ENCODE peak calls at places on chromosomes 1 and 21, in six cellular contexts. One of them, this sample, is unnamed.

GRCh38 chr1:48493970-48494769 is 22.2 kb upstream of the SPATA6 start:
- DNase-seq in lower leg skin: no peak
- DNase-seq in IMR-90: peak; percentile 94
- DNase-seq in suprapubic skin: no peak
- DNase-seq in Peyer's patch: no peak
- DNase-seq in breast epithelium: peak; percentile 69
- DNase-seq in this sample: no peak

GRCh38 chr1:212721388-212722247 is 22.0 kb upstream of the BATF3 start:
- DNase-seq in lower leg skin: no peak
- DNase-seq in IMR-90: peak; percentile 84
- DNase-seq in suprapubic skin: no peak
- DNase-seq in Peyer's patch: no peak
- DNase-seq in breast epithelium: no peak
- DNase-seq in this sample: no peak

GRCh38 chr1:54255026-54255425 is 55.1 kb downstream of the MRPL37 start:
- DNase-seq in lower leg skin: no peak
- DNase-seq in IMR-90: peak; percentile 73
- DNase-seq in suprapubic skin: no peak
- DNase-seq in Peyer's patch: no peak
- DNase-seq in breast epithelium: no peak
- DNase-seq in this sample: no peak

GRCh38 chr1:206685749-206686485 is 1.2 kb downstream of the MAPKAPK2 start:
- DNase-seq in lower leg skin: peak; percentile 91
- DNase-seq in IMR-90: peak; percentile 80
- DNase-seq in suprapubic skin: peak; percentile 87
- DNase-seq in Peyer's patch: peak; percentile 45
- DNase-seq in breast epithelium: peak; percentile 74
- DNase-seq in this sample: peak; percentile 64

GRCh38 chr21:28485301-28486022 is 507.2 kb downstream of the LTN1 start:
- DNase-seq in lower leg skin: no peak
- DNase-seq in IMR-90: peak; percentile 80
- DNase-seq in suprapubic skin: no peak
- DNase-seq in Peyer's patch: no peak
- DNase-seq in breast epithelium: no peak
- DNase-seq in this sample: no peak

GRCh38 chr1:78340006-78340405 is 150.8 kb upstream of the PTGFR start:
- DNase-seq in lower leg skin: no peak
- DNase-seq in IMR-90: peak; percentile 88
- DNase-seq in suprapubic skin: no peak
- DNase-seq in Peyer's patch: no peak
- DNase-seq in breast epithelium: no peak
- DNase-seq in this sample: no peak

GRCh38 chr1:244165021-244165420 is 113.9 kb downstream of the ZBTB18 start:
- DNase-seq in lower leg skin: no peak
- DNase-seq in IMR-90: no peak
- DNase-seq in suprapubic skin: no peak
- DNase-seq in Peyer's patch: no peak
- DNase-seq in breast epithelium: no peak
- DNase-seq in this sample: no peak

GRCh38 chr1:84344286-84344685 is 42.8 kb downstream of the SAMD13 start:
- DNase-seq in lower leg skin: no peak
- DNase-seq in IMR-90: peak; percentile 78
- DNase-seq in suprapubic skin: no peak
- DNase-seq in Peyer's patch: no peak
- DNase-seq in breast epithelium: no peak
- DNase-seq in this sample: no peak

GRCh38 chr1:196535727-196536126 is 72.5 kb downstream of the KCNT2 start:
- DNase-seq in lower leg skin: no peak
- DNase-seq in IMR-90: peak; percentile 39
- DNase-seq in suprapubic skin: no peak
- DNase-seq in Peyer's patch: no peak
- DNase-seq in breast epithelium: no peak
- DNase-seq in this sample: peak; percentile 71

GRCh38 chr1:190168116-190168515 is 309.5 kb downstream of the BRINP3 start:
- DNase-seq in lower leg skin: no peak
- DNase-seq in IMR-90: peak; percentile 96
- DNase-seq in suprapubic skin: no peak
- DNase-seq in Peyer's patch: no peak
- DNase-seq in breast epithelium: no peak
- DNase-seq in this sample: no peak

GRCh38 chr1:86987446-86987845 is 73.0 kb downstream of the HS2ST1 start:
- DNase-seq in lower leg skin: no peak
- DNase-seq in IMR-90: no peak
- DNase-seq in suprapubic skin: no peak
- DNase-seq in Peyer's patch: no peak
- DNase-seq in breast epithelium: no peak
- DNase-seq in this sample: no peak

GRCh38 chr1:94095112-94095637 is 25.8 kb downstream of the ABCA4 start:
- DNase-seq in lower leg skin: peak; percentile 94
- DNase-seq in IMR-90: peak; percentile 95
- DNase-seq in suprapubic skin: peak; percentile 88
- DNase-seq in Peyer's patch: no peak
- DNase-seq in breast epithelium: peak; percentile 34
- DNase-seq in this sample: no peak

GRCh38 chr1:57468661-57469523 is 45.0 kb upstream of the DAB1 start:
- DNase-seq in lower leg skin: no peak
- DNase-seq in IMR-90: peak; percentile 76
- DNase-seq in suprapubic skin: no peak
- DNase-seq in Peyer's patch: no peak
- DNase-seq in breast epithelium: no peak
- DNase-seq in this sample: no peak

GRCh38 chr1:218917646-218918045 is 256.0 kb upstream of the LYPLAL1 start:
- DNase-seq in lower leg skin: no peak
- DNase-seq in IMR-90: peak; percentile 17
- DNase-seq in suprapubic skin: no peak
- DNase-seq in Peyer's patch: no peak
- DNase-seq in breast epithelium: no peak
- DNase-seq in this sample: no peak

GRCh38 chr1:243580072-243580471 is 270.0 kb downstream of the AKT3 start:
- DNase-seq in lower leg skin: no peak
- DNase-seq in IMR-90: peak; percentile 24
- DNase-seq in suprapubic skin: no peak
- DNase-seq in Peyer's patch: no peak
- DNase-seq in breast epithelium: no peak
- DNase-seq in this sample: no peak

GRCh38 chr21:31088196-31088751 is 50.0 kb upstream of the KRTAP19-8 start:
- DNase-seq in lower leg skin: no peak
- DNase-seq in IMR-90: no peak
- DNase-seq in suprapubic skin: no peak
- DNase-seq in Peyer's patch: no peak
- DNase-seq in breast epithelium: no peak
- DNase-seq in this sample: no peak

GRCh38 chr1:109239580-109240068 is 9.7 kb upstream of the CELSR2 start:
- DNase-seq in lower leg skin: no peak
- DNase-seq in IMR-90: peak; percentile 46
- DNase-seq in suprapubic skin: peak; percentile 71
- DNase-seq in Peyer's patch: no peak
- DNase-seq in breast epithelium: no peak
- DNase-seq in this sample: peak; percentile 47

GRCh38 chr1:64019818-64020217 is 183.6 kb upstream of the UBE2U start:
- DNase-seq in lower leg skin: no peak
- DNase-seq in IMR-90: peak; percentile 69
- DNase-seq in suprapubic skin: no peak
- DNase-seq in Peyer's patch: no peak
- DNase-seq in breast epithelium: peak; percentile 52
- DNase-seq in this sample: peak; percentile 2

GRCh38 chr21:42670884-42671283 is 17.5 kb downstream of the PDE9A start:
- DNase-seq in lower leg skin: no peak
- DNase-seq in IMR-90: no peak
- DNase-seq in suprapubic skin: no peak
- DNase-seq in Peyer's patch: no peak
- DNase-seq in breast epithelium: no peak
- DNase-seq in this sample: no peak

GRCh38 chr1:34262921-34263320 is 86.2 kb downstream of the C1orf94 start:
- DNase-seq in lower leg skin: no peak
- DNase-seq in IMR-90: no peak
- DNase-seq in suprapubic skin: no peak
- DNase-seq in Peyer's patch: no peak
- DNase-seq in breast epithelium: no peak
- DNase-seq in this sample: no peak

GRCh38 chr1:77757616-77758015 is 2.0 kb downstream of the USP33 start:
- DNase-seq in lower leg skin: no peak
- DNase-seq in IMR-90: peak; percentile 52
- DNase-seq in suprapubic skin: no peak
- DNase-seq in Peyer's patch: no peak
- DNase-seq in breast epithelium: no peak
- DNase-seq in this sample: peak; percentile 40

GRCh38 chr1:197178998-197179397 is 32.5 kb upstream of the ASPM start:
- DNase-seq in lower leg skin: no peak
- DNase-seq in IMR-90: peak; percentile 74
- DNase-seq in suprapubic skin: no peak
- DNase-seq in Peyer's patch: no peak
- DNase-seq in breast epithelium: no peak
- DNase-seq in this sample: peak; percentile 76

GRCh38 chr1:19337289-19337688 is 25.2 kb downstream of the SLC66A1 start:
- DNase-seq in lower leg skin: no peak
- DNase-seq in IMR-90: peak; percentile 21
- DNase-seq in suprapubic skin: no peak
- DNase-seq in Peyer's patch: no peak
- DNase-seq in breast epithelium: no peak
- DNase-seq in this sample: no peak

GRCh38 chr1:205592443-205593003 is 39.3 kb downstream of the ELK4 start:
- DNase-seq in lower leg skin: peak; percentile 80
- DNase-seq in IMR-90: no peak
- DNase-seq in suprapubic skin: no peak
- DNase-seq in Peyer's patch: no peak
- DNase-seq in breast epithelium: no peak
- DNase-seq in this sample: no peak

GRCh38 chr1:186424539-186424938 is 36.4 kb downstream of the PDC start:
- DNase-seq in lower leg skin: no peak
- DNase-seq in IMR-90: no peak
- DNase-seq in suprapubic skin: no peak
- DNase-seq in Peyer's patch: no peak
- DNase-seq in breast epithelium: no peak
- DNase-seq in this sample: peak; percentile 29

DNA sequence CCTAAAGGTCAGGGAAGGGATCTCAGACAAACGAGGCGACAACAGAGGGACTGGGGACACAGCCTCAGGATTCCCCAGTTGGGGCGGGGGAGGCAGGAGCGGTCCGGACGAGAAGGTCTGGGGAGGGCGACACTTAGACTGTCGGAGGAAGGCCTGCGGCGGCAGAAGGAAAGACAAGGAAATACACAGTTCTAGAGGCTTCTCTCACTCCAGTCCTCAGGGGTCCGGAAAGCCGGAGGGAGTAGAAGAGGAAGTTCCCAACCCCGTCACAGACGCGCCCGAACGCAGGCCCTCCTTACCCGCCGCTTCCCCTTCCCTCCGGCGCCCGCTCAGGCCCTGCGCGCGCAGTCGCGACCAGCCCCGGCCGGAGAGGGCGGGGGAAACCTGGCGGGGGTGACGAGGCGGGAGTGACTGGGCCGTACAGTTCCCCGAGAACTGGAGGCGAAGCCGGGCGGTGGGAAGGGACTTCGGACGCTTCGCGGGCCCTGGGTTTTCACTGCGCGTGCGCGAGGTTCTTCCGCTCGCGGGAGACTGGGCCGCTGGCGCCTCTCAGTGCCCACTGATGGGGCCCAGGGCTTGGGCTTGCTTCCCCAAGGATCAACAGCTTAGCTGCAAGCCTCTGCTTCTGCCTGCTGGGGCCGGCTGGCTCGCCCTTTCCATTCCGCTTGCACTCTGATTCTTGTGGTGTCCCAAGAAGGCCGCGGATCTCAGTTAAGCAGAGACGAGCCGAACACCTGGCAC is at the start of gene IPP:
- DNase-seq in lower leg skin: peak; percentile 99
- DNase-seq in IMR-90: peak; percentile 97
- DNase-seq in suprapubic skin: peak; percentile 97
- DNase-seq in Peyer's patch: peak; percentile 90
- DNase-seq in breast epithelium: peak; percentile 92
- DNase-seq in this sample: peak; percentile 99
- TF ChIP-seq POLR2A in lower leg skin: peak; percentile 83
- TF ChIP-seq POLR2A in IMR-90: peak; percentile 96
- TF ChIP-seq POLR2A in suprapubic skin: no peak
- TF ChIP-seq POLR2A in Peyer's patch: peak; percentile 93
- TF ChIP-seq POLR2A in breast epithelium: peak; percentile 87
- TF ChIP-seq POLR2A in this sample: peak; percentile 98

GRCh38 chr1:67524143-67525052 is 94.2 kb upstream of the SERBP1 start:
- DNase-seq in lower leg skin: no peak
- DNase-seq in IMR-90: no peak
- DNase-seq in suprapubic skin: no peak
- DNase-seq in Peyer's patch: no peak
- DNase-seq in breast epithelium: no peak
- DNase-seq in this sample: no peak

GRCh38 chr1:67528141-67528540 is 97.9 kb upstream of the SERBP1 start:
- DNase-seq in lower leg skin: no peak
- DNase-seq in IMR-90: no peak
- DNase-seq in suprapubic skin: no peak
- DNase-seq in Peyer's patch: no peak
- DNase-seq in breast epithelium: no peak
- DNase-seq in this sample: no peak

GRCh38 chr1:67522001-67522441 is 91.8 kb upstream of the SERBP1 start:
- DNase-seq in lower leg skin: no peak
- DNase-seq in IMR-90: no peak
- DNase-seq in suprapubic skin: no peak
- DNase-seq in Peyer's patch: no peak
- DNase-seq in breast epithelium: no peak
- DNase-seq in this sample: no peak

GRCh38 chr1:67525053-67525760 is 95.0 kb upstream of the SERBP1 start:
- DNase-seq in lower leg skin: no peak
- DNase-seq in IMR-90: no peak
- DNase-seq in suprapubic skin: no peak
- DNase-seq in Peyer's patch: no peak
- DNase-seq in breast epithelium: no peak
- DNase-seq in this sample: no peak

DNA sequence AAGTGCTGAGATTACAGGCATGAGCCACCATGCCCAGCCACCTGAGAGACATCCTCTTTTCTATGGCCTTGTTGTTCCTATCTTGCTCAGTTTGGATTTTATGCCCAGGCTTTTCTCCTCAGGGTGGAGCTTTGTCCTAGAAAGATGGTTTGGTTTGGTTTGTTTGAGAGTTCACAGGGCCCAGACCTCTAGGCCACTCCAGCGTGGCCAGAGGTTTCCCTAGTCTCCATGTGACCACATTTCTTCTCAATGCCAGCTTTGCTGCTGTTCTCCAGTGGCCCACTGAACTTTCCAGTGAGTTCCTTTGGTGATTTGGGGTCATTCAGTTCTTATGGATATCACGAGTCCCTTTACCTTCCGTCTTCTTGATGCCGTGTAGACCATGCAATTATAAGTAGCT is 92.6 kb upstream of the SERBP1 start:
- DNase-seq in lower leg skin: no peak
- DNase-seq in IMR-90: no peak
- DNase-seq in suprapubic skin: no peak
- DNase-seq in Peyer's patch: no peak
- DNase-seq in breast epithelium: no peak
- DNase-seq in this sample: no peak
- TF ChIP-seq POLR2A in lower leg skin: no peak
- TF ChIP-seq POLR2A in IMR-90: no peak
- TF ChIP-seq POLR2A in suprapubic skin: no peak
- TF ChIP-seq POLR2A in Peyer's patch: no peak
- TF ChIP-seq POLR2A in breast epithelium: no peak
- TF ChIP-seq POLR2A in this sample: no peak

GRCh38 chr1:100265931-100266830 is at the start of gene RTCA:
- DNase-seq in lower leg skin: peak; percentile 99
- DNase-seq in IMR-90: peak; percentile 93
- DNase-seq in suprapubic skin: peak; percentile 98
- DNase-seq in Peyer's patch: peak; percentile 96
- DNase-seq in breast epithelium: peak; percentile 91
- DNase-seq in this sample: peak; percentile 97
- TF ChIP-seq POLR2A in lower leg skin: no peak
- TF ChIP-seq POLR2A in IMR-90: no peak
- TF ChIP-seq POLR2A in suprapubic skin: no peak
- TF ChIP-seq POLR2A in Peyer's patch: peak; percentile 51
- TF ChIP-seq POLR2A in breast epithelium: peak; percentile 18
- TF ChIP-seq POLR2A in this sample: peak; percentile 93

GRCh38 chr1:15616704-15617172 is 520 bp upstream of the DDI2 start:
- DNase-seq in lower leg skin: no peak
- DNase-seq in IMR-90: peak; percentile 45
- DNase-seq in suprapubic skin: no peak
- DNase-seq in Peyer's patch: no peak
- DNase-seq in breast epithelium: no peak
- DNase-seq in this sample: no peak
- TF ChIP-seq POLR2A in lower leg skin: no peak
- TF ChIP-seq POLR2A in IMR-90: no peak
- TF ChIP-seq POLR2A in suprapubic skin: no peak
- TF ChIP-seq POLR2A in Peyer's patch: no peak
- TF ChIP-seq POLR2A in breast epithelium: no peak
- TF ChIP-seq POLR2A in this sample: no peak

This sample was measured in erythroblast.